ENCODE peak calls at places on chromosomes 16 and 17, in five cellular contexts. X, K, B, A and W are unnamed samples.
A peak's percentile ranks its signal among the peaks of the same experiment; 100 is the strongest.

GRCh38 chr17:57269598-57270255 is 13.4 kb downstream of the MSI2 start:
- DNase-seq in X (no peak), K (no peak), B (no peak), A (no peak), W (no peak)

GRCh38 chr16:48013476-48013875 is 142.3 kb downstream of the ABCC12 start:
- DNase-seq in X (no peak), K (no peak), B (no peak), A (no peak), W (no peak)

GRCh38 chr16:8720080-8720966 is 45.9 kb downstream of the ABAT start:
- DNase-seq in X (peak; percentile 65), K (no peak), B (no peak), A (peak; percentile 88), W (no peak)

GRCh38 chr17:82232322-82232785 is 3.5 kb downstream of the SLC16A3 start:
- DNase-seq in X (no peak), K (no peak), B (no peak), A (no peak), W (no peak)

GRCh38 chr16:27568077-27568476 is 18.1 kb downstream of the KATNIP start:
- DNase-seq in X (no peak), K (no peak), B (no peak), A (no peak), W (no peak)

GRCh38 chr17:336110-337021 is 16.2 kb downstream of the RPH3AL start:
- DNase-seq in X (peak; percentile 56), K (no peak), B (no peak), A (peak; percentile 59), W (peak; percentile 40)

GRCh38 chr17:40686192-40686591 is 17.4 kb downstream of the KRT24 start:
- DNase-seq in X (no peak), K (no peak), B (no peak), A (no peak), W (no peak)

GRCh38 chr17:81120695-81121621 is 44.3 kb upstream of the PVALEF start:
- DNase-seq in X (no peak), K (no peak), B (no peak), A (no peak), W (no peak)

GRCh38 chr17:9408381-9408780 is 167.2 kb downstream of the STX8 start:
- DNase-seq in X (no peak), K (no peak), B (no peak), A (no peak), W (no peak)

GRCh38 chr17:77959216-77959925 is 868 bp downstream of the TNRC6C start:
- DNase-seq in X (peak; percentile 63), K (peak; percentile 8), B (no peak), A (peak; percentile 17), W (no peak)

GRCh38 chr16:87439926-87440325 is 47.8 kb downstream of the MAP1LC3B start:
- DNase-seq in X (no peak), K (no peak), B (no peak), A (no peak), W (no peak)

GRCh38 chr16:51592535-51592934 is 441.5 kb upstream of the SALL1 start:
- DNase-seq in X (peak; percentile 13), K (no peak), B (no peak), A (no peak), W (no peak)

GRCh38 chr17:30005709-30006320 is 64.4 kb downstream of the EFCAB5 start:
- DNase-seq in X (no peak), K (no peak), B (no peak), A (no peak), W (no peak)

GRCh38 chr16:4706871-4707270 is 13.5 kb downstream of the NUDT16L1 start:
- DNase-seq in X (no peak), K (no peak), B (no peak), A (no peak), W (no peak)

GRCh38 chr17:40598928-40599627 is 33.8 kb upstream of the CCR7 start:
- DNase-seq in X (no peak), K (no peak), B (no peak), A (no peak), W (peak; percentile 44)

GRCh38 chr17:17053446-17054379 is 11.5 kb downstream of the MPRIP start:
- DNase-seq in X (no peak), K (no peak), B (no peak), A (no peak), W (peak; percentile 6)

GRCh38 chr16:88938933-88939813 is 37.8 kb downstream of the CBFA2T3 start:
- DNase-seq in X (no peak), K (no peak), B (no peak), A (no peak), W (no peak)

GRCh38 chr16:57590654-57591085 is 37.8 kb upstream of the ADGRG1 start:
- DNase-seq in X (no peak), K (no peak), B (peak; percentile 8), A (no peak), W (no peak)

GRCh38 chr17:4953461-4953961 is 2.6 kb downstream of the ENO3 start:
- DNase-seq in X (no peak), K (no peak), B (peak; percentile 58), A (no peak), W (no peak)

GRCh38 chr17:42980766-42981397 is 517 bp downstream of the RUNDC1 start:
- DNase-seq in X (peak; percentile 78), K (peak; percentile 25), B (no peak), A (peak; percentile 53), W (peak; percentile 34)

GRCh38 chr16:22029632-22030031 is 21.7 kb downstream of the MOSMO start:
- DNase-seq in X (no peak), K (no peak), B (no peak), A (no peak), W (no peak)

GRCh38 chr17:43584666-43585102 is 38.5 kb upstream of the ETV4 start:
- DNase-seq in X (no peak), K (no peak), B (no peak), A (no peak), W (no peak)

GRCh38 chr17:78671607-78672404 is 94.6 kb upstream of the DNAH17 start:
- DNase-seq in X (no peak), K (no peak), B (no peak), A (no peak), W (no peak)

GRCh38 chr16:88461291-88462269 is 8.5 kb downstream of the ZFPM1 start:
- DNase-seq in X (peak; percentile 83), K (no peak), B (no peak), A (no peak), W (no peak)

GRCh38 chr17:10063730-10064221 is 134.6 kb downstream of the GAS7 start:
- DNase-seq in X (no peak), K (no peak), B (no peak), A (no peak), W (peak; percentile 46)

GRCh38 chr16:28089205-28089991 is 25.9 kb upstream of the GSG1L start:
- DNase-seq in X (no peak), K (no peak), B (no peak), A (no peak), W (no peak)

GRCh38 chr17:15307686-15308085 is 33.7 kb downstream of the TEKT3 start:
- DNase-seq in X (no peak), K (no peak), B (no peak), A (no peak), W (peak; percentile 71)

GRCh38 chr17:416293-417206 is 63.9 kb upstream of the RPH3AL start:
- DNase-seq in X (no peak), K (no peak), B (no peak), A (no peak), W (no peak)